ENCODE peak calls at places on chromosomes 1 and 21, in four cellular contexts. S is AG08396, I is AG04450, M is NCI-H1092. T is an unnamed sample.

GRCh38 chr1:36326499-36326898 is 3.1 kb upstream of the EVA1B start:
- DNase-seq in S (no peak), I (no peak), M (no peak), T (no peak)

GRCh38 chr1:166040635-166041034 is 126.2 kb downstream of the FAM78B start:
- DNase-seq in M (no peak), I (no peak), S (no peak), T (no peak)

GRCh38 chr1:218480691-218481099 is 135.6 kb downstream of the TGFB2 start:
- DNase-seq in I (peak), M (no peak), S (no peak), T (no peak)

GRCh38 chr1:80656011-80656627 is 1144.6 kb upstream of the ADGRL2 start:
- DNase-seq in M (no peak), I (no peak), S (no peak), T (peak)

GRCh38 chr1:228416217-228416971 is at the start of gene TRIM17:
- DNase-seq in M (peak), S (peak), I (no peak), T (peak)

GRCh38 chr1:184160942-184161698 is 109.6 kb downstream of the TSEN15 start:
- DNase-seq in M (no peak), S (peak), I (no peak), T (no peak)

GRCh38 chr1:89701746-89702241 is 68.9 kb downstream of the LRRC8C start:
- DNase-seq in M (no peak), I (no peak), S (no peak), T (no peak)

GRCh38 chr1:21219674-21220073 is 43.0 kb upstream of the EIF4G3 start:
- DNase-seq in M (no peak), I (no peak), S (no peak), T (no peak)

GRCh38 chr1:11168731-11169130 is 20.4 kb upstream of the ANGPTL7 start:
- DNase-seq in I (no peak), M (no peak), S (no peak), T (no peak)

GRCh38 chr1:151327903-151328674 is 873 bp upstream of the PI4KB start:
- DNase-seq in M (no peak), S (no peak), I (no peak), T (no peak)

GRCh38 chr1:65965112-65965511 is 172.4 kb downstream of the PDE4B start:
- DNase-seq in S (no peak), M (no peak), I (no peak), T (no peak)

GRCh38 chr21:37043818-37044217 is 29.1 kb downstream of the PIGP start:
- DNase-seq in I (no peak), M (no peak), S (no peak), T (no peak)

GRCh38 chr1:43912607-43913006 is 21.0 kb upstream of the ARTN start:
- DNase-seq in I (peak), M (no peak), S (peak), T (peak)

GRCh38 chr21:28359300-28359699 is 633.4 kb downstream of the LTN1 start:
- DNase-seq in I (no peak), M (no peak), S (no peak), T (no peak)

GRCh38 chr1:193229136-193229535 is 42.7 kb upstream of the B3GALT2 start:
- DNase-seq in I (peak), M (no peak), S (no peak), T (no peak)

GRCh38 chr1:48697066-48697707 is 79.5 kb downstream of the BEND5 start:
- DNase-seq in S (peak), M (peak), I (no peak), T (peak)

GRCh38 chr1:162937721-162938395 is 76.9 kb upstream of the CCDC190 start:
- DNase-seq in S (no peak), I (no peak), M (no peak), T (no peak)

GRCh38 chr1:151282883-151283725 is 1.0 kb downstream of the ZNF687 start:
- DNase-seq in S (peak), I (no peak), M (peak), T (peak)

T was measured in hepatocyte.